ENCODE peak calls at places on chromosomes 6 and 20, in seven cellular contexts. Q, R, O, C, I, U and S are unnamed samples.

GRCh38 chr20:32991386-32991785 is 12.8 kb downstream of the SUN5 start:
- DNase-seq in Q (no peak), R (no peak), O (no peak), C (no peak), I (no peak), U (no peak), S (no peak)

GRCh38 chr6:71886184-71887005 is at the start of gene RIMS1:
- DNase-seq in Q (no peak), R (no peak), O (no peak), C (no peak), I (no peak), U (peak; percentile 69), S (no peak)

GRCh38 chr20:31497838-31498540 is 16.3 kb upstream of the HM13 start:
- DNase-seq in Q (no peak), R (peak; percentile 38), O (no peak), C (no peak), I (no peak), U (no peak), S (no peak)

GRCh38 chr6:150233797-150234399 is 91.1 kb downstream of the PPP1R14C start:
- DNase-seq in Q (no peak), R (no peak), O (no peak), C (no peak), I (no peak), U (no peak), S (peak; percentile 82)

GRCh38 chr6:4620284-4621228 is 155.6 kb upstream of the CDYL start:
- DNase-seq in Q (peak; percentile 35), R (no peak), O (no peak), C (no peak), I (no peak), U (no peak), S (no peak)

GRCh38 chr6:29294499-29294914 is 7.0 kb upstream of the OR14J1 start:
- DNase-seq in Q (no peak), R (no peak), O (no peak), C (no peak), I (peak; percentile 31), U (no peak), S (peak; percentile 73)

GRCh38 chr20:36303020-36303595 is 3.0 kb upstream of the DLGAP4 start:
- DNase-seq in Q (no peak), R (no peak), O (no peak), C (no peak), I (no peak), U (peak; percentile 49), S (no peak)

GRCh38 chr6:154249499-154250298 is 106.9 kb downstream of the IPCEF1 start:
- DNase-seq in Q (no peak), R (no peak), O (no peak), C (no peak), I (no peak), U (no peak), S (no peak)

GRCh38 chr6:35027807-35028206 is 113.3 kb downstream of the TCP11 start:
- DNase-seq in Q (no peak), R (no peak), O (no peak), C (no peak), I (no peak), U (no peak), S (no peak)

GRCh38 chr6:163525926-163526325 is 111.4 kb downstream of the QKI start:
- DNase-seq in Q (no peak), R (no peak), O (no peak), C (no peak), I (no peak), U (no peak), S (peak; percentile 14)

GRCh38 chr6:105036371-105036770 is 79.5 kb downstream of the LIN28B start:
- DNase-seq in Q (no peak), R (no peak), O (no peak), C (no peak), I (no peak), U (no peak), S (no peak)
- H3K4me1 ChIP-seq in Q (no peaks in the 10 kb centered on the region), R (no peaks in the 10 kb centered on the region), O (no peaks in the 10 kb centered on the region), C (no peaks in the 10 kb centered on the region), I (no peaks in the 10 kb centered on the region), U (no peaks in the 10 kb centered on the region), S (no peaks in the 10 kb centered on the region)

GRCh38 chr6:135167617-135168016 is 13.5 kb upstream of the MYB start:
- DNase-seq in Q (no peak), R (no peak), O (no peak), C (no peak), I (no peak), U (no peak), S (no peak)

GRCh38 chr6:135170849-135171248 is 10.3 kb upstream of the MYB start:
- DNase-seq in Q (no peak), R (no peak), O (no peak), C (no peak), I (no peak), U (no peak), S (no peak)

GRCh38 chr6:135166515-135166914 is 14.6 kb upstream of the MYB start:
- DNase-seq in Q (no peak), R (no peak), O (no peak), C (no peak), I (no peak), U (no peak), S (no peak)

GRCh38 chr6:135170238-135170637 is 10.9 kb upstream of the MYB start:
- DNase-seq in Q (no peak), R (no peak), O (no peak), C (no peak), I (no peak), U (no peak), S (no peak)

GRCh38 chr6:135168766-135169165 is 12.3 kb upstream of the MYB start:
- DNase-seq in Q (no peak), R (no peak), O (no peak), C (no peak), I (no peak), U (no peak), S (no peak)
- H3K4me1 ChIP-seq in Q (no peaks in the 10 kb centered on the region), R (no peaks in the 10 kb centered on the region), O (no peaks in the 10 kb centered on the region), C (peaks cover 3% of the 10 kb centered on the region), I (no peaks in the 10 kb centered on the region), U (no peaks in the 10 kb centered on the region), S (no peaks in the 10 kb centered on the region)

DNA sequence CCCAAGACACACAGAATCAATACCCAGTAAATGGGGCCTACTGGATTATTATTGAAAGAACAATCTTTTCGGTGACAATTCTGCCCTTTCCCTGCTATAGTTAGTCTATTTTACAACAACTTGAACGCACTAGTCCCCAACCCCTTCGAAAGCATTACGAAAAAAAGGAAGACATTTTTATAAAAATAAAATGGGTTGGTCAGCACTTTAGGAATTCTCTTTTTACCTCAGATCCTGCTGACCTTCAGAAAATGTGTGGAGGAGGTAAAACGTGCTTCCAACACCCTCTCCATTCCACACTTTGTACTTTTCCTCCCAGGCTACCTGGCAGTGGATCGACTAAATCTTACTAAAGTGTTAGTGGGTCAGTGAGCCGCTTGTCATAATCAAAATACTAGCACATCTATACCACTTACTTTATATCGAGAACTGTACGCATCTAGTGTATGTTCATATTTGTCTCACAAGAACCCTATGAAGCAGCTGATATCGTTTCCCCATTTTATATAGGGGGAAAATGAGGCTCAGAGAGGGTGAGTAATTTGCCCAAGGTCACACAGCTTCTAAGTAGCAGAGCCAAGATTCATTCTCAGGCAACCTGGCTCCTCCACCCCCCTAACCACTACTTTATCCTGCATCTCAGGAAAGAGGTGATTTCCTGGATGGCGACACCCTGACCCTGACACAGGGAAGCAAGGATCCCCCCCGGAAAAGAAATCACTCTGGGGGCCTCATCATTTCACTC is 10.6 kb downstream of the NFATC2 start:
- DNase-seq in Q (no peak), R (no peak), O (no peak), C (no peak), I (no peak), U (no peak), S (no peak)
- H3K4me1 ChIP-seq in Q (peaks cover 42% of the 10 kb centered on the region), R (no peaks in the 10 kb centered on the region), O (peaks cover 8% of the 10 kb centered on the region), C (peaks cover 98% of the 10 kb centered on the region), I (no peaks in the 10 kb centered on the region), U (peaks cover 15% of the 10 kb centered on the region), S (peaks cover 5% of the 10 kb centered on the region)

GRCh38 chr20:47558699-47559098 is 57.0 kb downstream of the NCOA3 start:
- DNase-seq in Q (no peak), R (no peak), O (peak; percentile 38), C (no peak), I (no peak), U (no peak), S (no peak)

GRCh38 chr20:47558295-47558694 is 56.6 kb downstream of the NCOA3 start:
- DNase-seq in Q (no peak), R (no peak), O (no peak), C (no peak), I (no peak), U (no peak), S (no peak)

GRCh38 chr20:47559141-47559540 is 57.5 kb downstream of the NCOA3 start:
- DNase-seq in Q (no peak), R (no peak), O (peak; percentile 42), C (no peak), I (no peak), U (no peak), S (no peak)

GRCh38 chr20:47557791-47558190 is 56.1 kb downstream of the NCOA3 start:
- DNase-seq in Q (no peak), R (no peak), O (no peak), C (no peak), I (no peak), U (no peak), S (no peak)

GRCh38 chr20:47557218-47557617 is 55.5 kb downstream of the NCOA3 start:
- DNase-seq in Q (no peak), R (no peak), O (no peak), C (no peak), I (no peak), U (no peak), S (no peak)
- H3K4me1 ChIP-seq in Q (peaks cover 5% of the 10 kb centered on the region), R (no peaks in the 10 kb centered on the region), O (peaks cover 16% of the 10 kb centered on the region), C (peaks cover 37% of the 10 kb centered on the region), I (peaks cover 27% of the 10 kb centered on the region), U (peaks cover 30% of the 10 kb centered on the region), S (peaks cover 6% of the 10 kb centered on the region)

GRCh38 chr20:62362590-62362940 is 4.5 kb downstream of the LAMA5 start:
- DNase-seq in Q (no peak), R (no peak), O (no peak), C (no peak), I (no peak), U (no peak), S (no peak)
- H3K4me1 ChIP-seq in Q (peaks cover 62% of the 10 kb centered on the region), R (peaks cover 48% of the 10 kb centered on the region), O (peaks cover 73% of the 10 kb centered on the region), C (peaks cover 9% of the 10 kb centered on the region), I (peaks cover 8% of the 10 kb centered on the region), U (peaks cover 66% of the 10 kb centered on the region), S (peaks cover 6% of the 10 kb centered on the region)

GRCh38 chr20:17287998-17288397 is 61.2 kb downstream of the PCSK2 start:
- DNase-seq in Q (no peak), R (no peak), O (no peak), C (no peak), I (no peak), U (no peak), S (no peak)
- H3K4me1 ChIP-seq in Q (no peaks in the 10 kb centered on the region), R (no peaks in the 10 kb centered on the region), O (no peaks in the 10 kb centered on the region), C (no peaks in the 10 kb centered on the region), I (no peaks in the 10 kb centered on the region), U (no peaks in the 10 kb centered on the region), S (no peaks in the 10 kb centered on the region)